ENCODE peak calls at places on chromosome 22, in four cellular contexts. V is kidney epithelial cell, M is ovary, I is A549. G is an unnamed sample.

GRCh38 chr22:47773635-47774034 is 1011.2 kb downstream of the TBC1D22A start:
- DNase-seq in V (no peak), M (no peak), I (no peak), G (no peak)

GRCh38 chr22:48351376-48352085 is 1476.1 kb downstream of the BRD1 start:
- DNase-seq in V (no peak), M (no peak), I (no peak), G (no peak)

GRCh38 chr22:45290410-45290936 is 5.7 kb downstream of the UPK3A start:
- DNase-seq in V (no peak), M (no peak), I (no peak), G (no peak)

GRCh38 chr22:27810566-27810965 is 9.0 kb upstream of the MN1 start:
- DNase-seq in V (no peak), M (peak), I (no peak), G (no peak)

GRCh38 chr22:49099496-49100124 is 728.1 kb downstream of the BRD1 start:
- DNase-seq in V (peak), M (no peak), I (peak), G (no peak)

GRCh38 chr22:27512283-27512761 is 289.2 kb downstream of the MN1 start:
- DNase-seq in V (no peak), M (peak), I (no peak), G (no peak)

GRCh38 chr22:35915477-35916013 is 113.1 kb downstream of the RBFOX2 start:
- DNase-seq in V (no peak), M (no peak), I (no peak), G (no peak)

GRCh38 chr22:17149073-17149815 is 9.8 kb downstream of the HDHD5 start:
- DNase-seq in V (no peak), M (no peak), I (no peak), G (no peak)

GRCh38 chr22:44316393-44317162 is 3.8 kb upstream of the SHISAL1 start:
- DNase-seq in V (no peak), M (no peak), I (no peak), G (no peak)

GRCh38 chr22:29476116-29476515 is 3.9 kb upstream of the NEFH start:
- DNase-seq in V (no peak), M (no peak), I (no peak), G (peak)

GRCh38 chr22:28231423-28231822 is 312.4 kb upstream of the PITPNB start:
- DNase-seq in V (peak), M (no peak), I (no peak), G (no peak)

GRCh38 chr22:46069518-46070214 is 80.7 kb upstream of the PPARA start:
- DNase-seq in V (peak), M (peak), I (no peak), G (no peak)

GRCh38 chr22:36180038-36180880 is 19.7 kb upstream of the APOL3 start:
- DNase-seq in V (no peak), M (peak), I (peak), G (peak)

GRCh38 chr22:25766418-25766817 is 24.4 kb downstream of the MYO18B start:
- DNase-seq in V (no peak), M (no peak), I (no peak), G (no peak)

GRCh38 chr22:25763239-25763777 is 21.3 kb downstream of the MYO18B start:
- DNase-seq in V (no peak), M (no peak), I (no peak), G (no peak)

GRCh38 chr22:25765801-25766200 is 23.8 kb downstream of the MYO18B start:
- DNase-seq in V (no peak), M (no peak), I (no peak), G (no peak)

GRCh38 chr22:25765016-25765367 is 23.0 kb downstream of the MYO18B start:
- DNase-seq in V (no peak), M (no peak), I (no peak), G (no peak)

DNA sequence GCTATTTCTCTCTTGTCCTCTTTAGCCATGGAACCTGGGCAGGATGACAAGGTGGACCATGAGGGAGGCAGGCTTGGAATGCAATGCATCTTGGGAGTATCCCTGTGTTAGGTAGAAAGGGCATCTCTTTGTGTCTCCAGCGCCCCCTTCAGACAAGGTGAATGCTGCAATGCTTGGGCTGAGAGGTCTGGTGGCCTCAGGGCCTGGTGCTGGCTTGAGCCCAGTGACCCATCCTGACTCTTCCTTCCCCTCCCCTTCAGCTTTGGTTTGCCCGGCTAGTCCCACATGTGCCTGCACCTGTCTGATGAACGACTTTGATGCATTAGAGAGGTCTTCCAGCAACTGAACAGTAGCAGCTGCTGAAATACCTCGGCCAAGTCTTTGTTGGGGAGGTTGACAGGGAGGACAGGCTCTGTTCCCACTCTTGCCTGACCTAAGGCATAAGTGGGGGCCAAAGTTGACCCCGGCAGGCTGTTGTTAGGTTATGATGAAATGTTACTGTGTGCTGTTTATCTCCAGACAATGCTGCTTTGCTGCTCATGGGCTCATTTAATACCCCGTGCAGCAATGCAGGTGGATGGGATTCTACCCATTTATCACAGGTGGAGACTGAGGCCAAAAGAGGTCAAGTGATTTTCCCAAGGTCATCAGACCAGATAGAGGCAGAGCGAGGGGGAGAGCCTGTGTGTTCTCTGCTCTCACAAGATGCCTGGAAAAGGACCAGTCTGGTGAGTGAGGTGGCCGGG is 22.5 kb downstream of the MYO18B start:
- DNase-seq in V (no peak), M (no peak), I (no peak), G (no peak)
- TF ChIP-seq CTCF in V (no peak), M (no peak), I (no peak), G (no peak)

DNA sequence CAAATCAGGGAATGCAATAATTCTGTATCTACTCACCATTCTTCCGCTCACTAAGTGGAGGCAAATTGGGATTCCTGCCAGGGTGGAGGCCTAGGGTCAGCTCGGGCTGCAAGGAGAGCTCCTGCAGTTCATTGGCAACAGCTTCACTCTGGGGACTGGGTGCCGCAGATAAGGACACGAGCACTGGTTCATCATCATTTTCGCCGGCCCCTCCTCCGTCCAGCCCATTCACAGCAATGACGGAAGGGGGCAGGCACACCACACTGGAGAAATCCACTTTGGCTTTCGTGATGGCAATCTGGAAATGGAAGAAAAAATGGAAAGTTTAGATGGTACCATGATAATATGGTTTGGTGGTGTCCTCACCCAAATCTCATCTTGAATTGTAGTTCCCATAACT is 84.4 kb downstream of the MRTFA start:
- DNase-seq in V (no peak), M (no peak), I (no peak), G (no peak)
- TF ChIP-seq CTCF in V (no peak), M (no peak), I (no peak), G (no peak)

GRCh38 chr22:37221424-37222336 is 9.4 kb upstream of the SSTR3 start:
- DNase-seq in V (no peak), M (no peak), I (no peak), G (no peak)
- TF ChIP-seq CTCF in V (no peak), M (no peak), I (no peak), G (no peak)

GRCh38 chr22:31177420-31178162 is 17.6 kb downstream of the RNF185 start:
- DNase-seq in V (peak), M (no peak), I (no peak), G (no peak)
- TF ChIP-seq CTCF in V (no peak), M (no peak), I (no peak), G (no peak)

DNA sequence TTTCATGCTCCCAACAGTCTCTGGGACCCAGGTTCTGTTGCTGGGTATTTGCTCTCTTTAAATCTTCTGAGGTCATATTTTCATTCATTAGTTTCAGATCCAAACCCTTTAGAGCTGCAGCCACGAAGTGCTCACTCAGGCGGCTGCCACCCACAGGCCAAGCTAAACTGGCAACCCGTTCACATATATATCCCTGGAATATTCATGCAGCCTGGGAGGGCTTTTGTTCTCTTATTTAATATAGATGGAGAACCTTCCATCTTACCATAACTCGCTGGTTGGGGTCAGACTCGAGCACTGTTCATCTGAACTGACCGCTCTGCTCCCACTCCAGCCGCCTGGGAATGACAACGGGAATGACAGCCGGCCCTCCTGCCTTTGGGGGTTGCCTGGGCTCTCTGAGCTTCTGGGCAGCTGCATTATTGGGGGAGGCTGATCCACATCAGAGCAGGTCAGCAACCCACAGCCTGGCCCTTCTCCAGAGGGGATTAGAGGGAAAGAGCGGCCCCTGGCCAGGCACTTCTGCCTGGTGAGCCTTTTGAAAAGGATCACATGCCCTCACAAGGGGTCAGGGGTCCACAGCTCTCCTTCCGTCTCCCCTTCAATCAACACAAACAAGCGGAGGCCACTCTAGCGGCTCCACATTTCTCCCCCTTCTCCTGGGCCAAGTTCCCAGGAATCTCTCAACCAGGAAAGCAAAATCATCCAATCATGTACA is 11.9 kb downstream of the TMEM184B start:
- DNase-seq in V (no peak), M (no peak), I (no peak), G (no peak)
- TF ChIP-seq CTCF in V (no peak), M (no peak), I (no peak), G (no peak)

GRCh38 chr22:22508274-22509176 is at the start of gene ZNF280B:
- DNase-seq in V (peak), M (peak), I (peak), G (peak)
- TF ChIP-seq CTCF in V (peak), M (peak), I (peak), G (peak)

GRCh38 chr22:30490399-30490798 is 15.1 kb downstream of the SEC14L4 start:
- DNase-seq in V (no peak), M (no peak), I (no peak), G (no peak)
- TF ChIP-seq CTCF in V (no peak), M (no peak), I (no peak), G (no peak)

GRCh38 chr22:43270314-43270908 is 72.8 kb downstream of the SCUBE1 start:
- DNase-seq in V (no peak), M (no peak), I (peak), G (peak)
- TF ChIP-seq CTCF in V (no peak), M (no peak), I (no peak), G (peak)

GRCh38 chr22:39073941-39074340 is 3.1 kb upstream of the APOBEC3G start:
- DNase-seq in V (no peak), M (no peak), I (no peak), G (no peak)
- TF ChIP-seq CTCF in V (no peak), M (no peak), I (no peak), G (no peak)